ENCODE peak calls at places on chromosomes 16 and 17, in six cellular contexts. A is substantia nigra; V is CD4-positive, alpha-beta T cell; P is foreskin fibroblast; O is fibroblast of mammary gland; I is iPS-NIHi11. L is an unnamed sample.
A peak's percentile ranks its signal among the peaks of the same experiment; 100 is the strongest.

GRCh38 chr17:78343433-78344201 is 16.3 kb downstream of the SOCS3 start:
- DNase-seq in O (no peak), V (peak; percentile 80), A (no peak), P (no peak), I (no peak), L (no peak)

GRCh38 chr16:3235856-3236669 is 1.1 kb upstream of the ZNF200 start:
- DNase-seq in A (no peak), O (no peak), I (peak; percentile 31), V (peak; percentile 13), P (no peak), L (no peak)

GRCh38 chr16:75265911-75266701 is 14.7 kb upstream of the BCAR1 start:
- DNase-seq in I (peak; percentile 99), O (peak; percentile 42), V (no peak), A (peak; percentile 66), P (peak; percentile 88), L (peak; percentile 35)

GRCh38 chr16:68893710-68894705 is 50.7 kb downstream of the TANGO6 start:
- DNase-seq in V (no peak), P (peak; percentile 28), I (peak; percentile 76), O (peak; percentile 17), A (no peak), L (no peak)

GRCh38 chr17:33292184-33292980 is 713 bp downstream of the ASIC2 start:
- DNase-seq in I (peak; percentile 73), O (peak; percentile 22), V (no peak), P (peak; percentile 68), A (no peak), L (no peak)

GRCh38 chr17:50909765-50910661 is 43.9 kb upstream of the TOB1 start:
- DNase-seq in I (no peak), V (peak; percentile 72), P (no peak), A (no peak), O (no peak), L (no peak)

GRCh38 chr16:3023415-3023668 is 400 bp downstream of the HCFC1R1 start:
- DNase-seq in O (peak; percentile 74), A (no peak), I (no peak), V (no peak), P (peak; percentile 93), L (peak; percentile 71)

GRCh38 chr17:50420419-50421112 is 5.5 kb upstream of the ACSF2 start:
- DNase-seq in A (no peak), P (peak; percentile 24), V (no peak), I (no peak), O (peak; percentile 43), L (no peak)

GRCh38 chr17:66978514-66979061 is 14.1 kb downstream of the CACNG4 start:
- DNase-seq in O (no peak), V (no peak), A (no peak), I (no peak), P (no peak), L (no peak)

GRCh38 chr16:87391324-87391949 is 699 bp upstream of the MAP1LC3B start:
- DNase-seq in P (peak; percentile 71), V (no peak), I (no peak), A (peak; percentile 36), O (peak; percentile 37), L (no peak)

L was measured in NCI-H2171.